ENCODE peak calls at places on chromosome 19, in seven cellular contexts. One of them, this sample, is unnamed.

GRCh38 chr19:35013047-35013819 is 13.1 kb downstream of the GRAMD1A start:
- DNase-seq in colonic mucosa: peak; percentile 78
- DNase-seq in prostate gland: peak; percentile 64
- DNase-seq in PC-9: no peak
- DNase-seq in breast epithelium: peak; percentile 57
- DNase-seq in iPS DF 6.9: no peak
- DNase-seq in right atrium auricular region: peak; percentile 86
- DNase-seq in this sample: no peak

GRCh38 chr19:13014101-13014920 is 19.0 kb downstream of the NFIX start:
- DNase-seq in colonic mucosa: no peak
- DNase-seq in prostate gland: no peak
- DNase-seq in PC-9: no peak
- DNase-seq in breast epithelium: no peak
- DNase-seq in iPS DF 6.9: no peak
- DNase-seq in right atrium auricular region: no peak
- DNase-seq in this sample: no peak

GRCh38 chr19:7159105-7159933 is 89.8 kb downstream of the ZNF557 start:
- DNase-seq in colonic mucosa: no peak
- DNase-seq in prostate gland: no peak
- DNase-seq in PC-9: no peak
- DNase-seq in breast epithelium: no peak
- DNase-seq in iPS DF 6.9: no peak
- DNase-seq in right atrium auricular region: peak; percentile 89
- DNase-seq in this sample: no peak

GRCh38 chr19:48815870-48816501 is 5.2 kb upstream of the BCAT2 start:
- DNase-seq in colonic mucosa: no peak
- DNase-seq in prostate gland: peak; percentile 56
- DNase-seq in PC-9: peak; percentile 54
- DNase-seq in breast epithelium: no peak
- DNase-seq in iPS DF 6.9: no peak
- DNase-seq in right atrium auricular region: no peak
- DNase-seq in this sample: no peak

GRCh38 chr19:4831351-4832340 is at the start of gene TICAM1:
- DNase-seq in colonic mucosa: peak; percentile 87
- DNase-seq in prostate gland: peak; percentile 49
- DNase-seq in PC-9: peak; percentile 38
- DNase-seq in breast epithelium: peak; percentile 48
- DNase-seq in iPS DF 6.9: no peak
- DNase-seq in right atrium auricular region: peak; percentile 72
- DNase-seq in this sample: peak; percentile 62

GRCh38 chr19:3054972-3055740 is 7.1 kb downstream of the TLE5 start:
- DNase-seq in colonic mucosa: no peak
- DNase-seq in prostate gland: peak; percentile 59
- DNase-seq in PC-9: peak; percentile 81
- DNase-seq in breast epithelium: no peak
- DNase-seq in iPS DF 6.9: no peak
- DNase-seq in right atrium auricular region: no peak
- DNase-seq in this sample: peak; percentile 95

GRCh38 chr19:6963937-6964336 is 57.3 kb downstream of the MBD3L2B start:
- DNase-seq in colonic mucosa: no peak
- DNase-seq in prostate gland: no peak
- DNase-seq in PC-9: no peak
- DNase-seq in breast epithelium: no peak
- DNase-seq in iPS DF 6.9: no peak
- DNase-seq in right atrium auricular region: no peak
- DNase-seq in this sample: no peak

GRCh38 chr19:37334179-37335071 is 36.5 kb upstream of the ZNF527 start:
- DNase-seq in colonic mucosa: peak; percentile 92
- DNase-seq in prostate gland: peak; percentile 93
- DNase-seq in PC-9: peak; percentile 68
- DNase-seq in breast epithelium: peak; percentile 89
- DNase-seq in iPS DF 6.9: peak; percentile 93
- DNase-seq in right atrium auricular region: peak; percentile 93
- DNase-seq in this sample: peak; percentile 82

GRCh38 chr19:29006057-29006735 is 206.8 kb downstream of the UQCRFS1 start:
- DNase-seq in colonic mucosa: no peak
- DNase-seq in prostate gland: no peak
- DNase-seq in PC-9: no peak
- DNase-seq in breast epithelium: no peak
- DNase-seq in iPS DF 6.9: no peak
- DNase-seq in right atrium auricular region: no peak
- DNase-seq in this sample: no peak

GRCh38 chr19:43681826-43682225 is 11.9 kb upstream of the PLAUR start:
- DNase-seq in colonic mucosa: no peak
- DNase-seq in prostate gland: no peak
- DNase-seq in PC-9: no peak
- DNase-seq in breast epithelium: no peak
- DNase-seq in iPS DF 6.9: no peak
- DNase-seq in right atrium auricular region: no peak
- DNase-seq in this sample: no peak

GRCh38 chr19:12789098-12789903 is 2.0 kb upstream of the JUNB start:
- DNase-seq in colonic mucosa: peak; percentile 84
- DNase-seq in prostate gland: no peak
- DNase-seq in PC-9: peak; percentile 42
- DNase-seq in breast epithelium: no peak
- DNase-seq in iPS DF 6.9: no peak
- DNase-seq in right atrium auricular region: no peak
- DNase-seq in this sample: peak; percentile 70

GRCh38 chr19:30170081-30170480 is 202.1 kb upstream of the ZNF536 start:
- DNase-seq in colonic mucosa: no peak
- DNase-seq in prostate gland: no peak
- DNase-seq in PC-9: no peak
- DNase-seq in breast epithelium: no peak
- DNase-seq in iPS DF 6.9: no peak
- DNase-seq in right atrium auricular region: no peak
- DNase-seq in this sample: no peak

GRCh38 chr19:38733493-38734175 is 10.6 kb downstream of the CAPN12 start:
- DNase-seq in colonic mucosa: peak; percentile 31
- DNase-seq in prostate gland: no peak
- DNase-seq in PC-9: no peak
- DNase-seq in breast epithelium: peak; percentile 25
- DNase-seq in iPS DF 6.9: no peak
- DNase-seq in right atrium auricular region: no peak
- DNase-seq in this sample: peak; percentile 33

GRCh38 chr19:18761531-18762110 is 29.5 kb downstream of the COMP start:
- DNase-seq in colonic mucosa: no peak
- DNase-seq in prostate gland: no peak
- DNase-seq in PC-9: no peak
- DNase-seq in breast epithelium: no peak
- DNase-seq in iPS DF 6.9: no peak
- DNase-seq in right atrium auricular region: no peak
- DNase-seq in this sample: no peak

GRCh38 chr19:4376991-4377781 is 23.2 kb downstream of the SH3GL1 start:
- DNase-seq in colonic mucosa: no peak
- DNase-seq in prostate gland: no peak
- DNase-seq in PC-9: peak; percentile 93
- DNase-seq in breast epithelium: peak; percentile 75
- DNase-seq in iPS DF 6.9: no peak
- DNase-seq in right atrium auricular region: no peak
- DNase-seq in this sample: no peak

GRCh38 chr19:18440421-18440877 is 2.5 kb upstream of the ISYNA1 start:
- DNase-seq in colonic mucosa: no peak
- DNase-seq in prostate gland: no peak
- DNase-seq in PC-9: no peak
- DNase-seq in breast epithelium: no peak
- DNase-seq in iPS DF 6.9: no peak
- DNase-seq in right atrium auricular region: no peak
- DNase-seq in this sample: no peak

GRCh38 chr19:5436101-5436947 is 18.9 kb upstream of the ZNRF4 start:
- DNase-seq in colonic mucosa: no peak
- DNase-seq in prostate gland: no peak
- DNase-seq in PC-9: no peak
- DNase-seq in breast epithelium: no peak
- DNase-seq in iPS DF 6.9: peak; percentile 67
- DNase-seq in right atrium auricular region: no peak
- DNase-seq in this sample: no peak

GRCh38 chr19:18649371-18650047 is 12.7 kb downstream of the KLHL26 start:
- DNase-seq in colonic mucosa: peak; percentile 53
- DNase-seq in prostate gland: no peak
- DNase-seq in PC-9: no peak
- DNase-seq in breast epithelium: no peak
- DNase-seq in iPS DF 6.9: no peak
- DNase-seq in right atrium auricular region: peak; percentile 83
- DNase-seq in this sample: no peak

GRCh38 chr19:290539-291521 is at the start of gene PLPP2:
- DNase-seq in colonic mucosa: peak; percentile 65
- DNase-seq in prostate gland: peak; percentile 88
- DNase-seq in PC-9: no peak
- DNase-seq in breast epithelium: peak; percentile 94
- DNase-seq in iPS DF 6.9: peak; percentile 80
- DNase-seq in right atrium auricular region: no peak
- DNase-seq in this sample: no peak

GRCh38 chr19:13154911-13155471 is 4.8 kb downstream of the IER2 start:
- DNase-seq in colonic mucosa: peak; percentile 97
- DNase-seq in prostate gland: peak; percentile 91
- DNase-seq in PC-9: peak; percentile 89
- DNase-seq in breast epithelium: peak; percentile 95
- DNase-seq in iPS DF 6.9: no peak
- DNase-seq in right atrium auricular region: peak; percentile 80
- DNase-seq in this sample: no peak

GRCh38 chr19:27881213-27881612 is 1331.7 kb downstream of the UQCRFS1 start:
- DNase-seq in colonic mucosa: no peak
- DNase-seq in prostate gland: no peak
- DNase-seq in PC-9: no peak
- DNase-seq in breast epithelium: no peak
- DNase-seq in iPS DF 6.9: no peak
- DNase-seq in right atrium auricular region: no peak
- DNase-seq in this sample: no peak

GRCh38 chr19:53509443-53509842 is 28.5 kb upstream of the ZNF331 start:
- DNase-seq in colonic mucosa: no peak
- DNase-seq in prostate gland: no peak
- DNase-seq in PC-9: no peak
- DNase-seq in breast epithelium: no peak
- DNase-seq in iPS DF 6.9: no peak
- DNase-seq in right atrium auricular region: no peak
- DNase-seq in this sample: no peak

GRCh38 chr19:38707512-38708114 is 36.7 kb downstream of the CAPN12 start:
- DNase-seq in colonic mucosa: peak; percentile 58
- DNase-seq in prostate gland: peak; percentile 83
- DNase-seq in PC-9: peak; percentile 69
- DNase-seq in breast epithelium: peak; percentile 85
- DNase-seq in iPS DF 6.9: no peak
- DNase-seq in right atrium auricular region: peak; percentile 82
- DNase-seq in this sample: no peak

DNA sequence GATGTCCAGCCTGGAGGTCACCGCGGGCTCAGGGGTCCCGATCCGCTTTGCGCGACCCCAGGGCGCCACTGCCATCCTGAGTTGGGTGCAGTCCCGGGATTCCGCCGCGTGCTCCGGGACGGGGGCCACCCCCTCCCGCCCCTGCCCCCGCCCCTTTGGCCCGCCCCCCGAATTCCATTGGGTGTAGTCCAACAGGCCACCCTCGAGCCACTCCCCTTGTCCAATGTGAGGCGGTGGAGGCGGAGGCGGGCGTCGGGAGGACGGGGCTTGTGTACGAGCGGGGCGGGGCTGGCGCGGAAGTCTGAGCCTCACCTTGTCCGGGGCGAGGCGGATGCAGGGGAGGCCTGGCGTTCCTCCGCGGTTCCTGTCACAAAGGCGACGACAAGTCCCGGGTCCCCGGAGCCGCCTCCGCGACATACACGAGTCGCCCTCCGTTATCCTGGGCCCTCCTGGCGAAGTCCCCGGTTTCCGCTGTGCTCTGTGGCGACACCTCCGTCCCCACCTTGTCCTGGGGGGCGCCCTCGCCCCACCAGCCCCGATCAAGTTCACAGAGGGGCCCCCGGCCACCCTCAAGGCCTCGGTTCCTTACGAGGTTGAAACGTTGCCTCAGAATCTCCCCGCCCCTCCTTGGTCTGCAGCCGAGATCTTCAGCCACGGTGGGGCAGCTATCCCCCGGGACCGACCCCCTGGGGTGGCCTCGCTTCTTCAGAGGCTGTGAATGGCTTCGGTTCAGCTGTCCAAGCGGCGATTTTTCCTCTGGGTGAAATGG is 1.2 kb downstream of the LDLR start:
- DNase-seq in colonic mucosa: peak; percentile 99
- DNase-seq in prostate gland: peak; percentile 99
- DNase-seq in PC-9: peak; percentile 93
- DNase-seq in breast epithelium: peak; percentile 99
- DNase-seq in iPS DF 6.9: peak; percentile 64
- DNase-seq in right atrium auricular region: peak; percentile 99
- DNase-seq in this sample: peak; percentile 76
- H3K4me1 ChIP-seq in colonic mucosa: peaks cover 12% of the 10 kb centered on the region
- H3K4me1 ChIP-seq in prostate gland: peaks cover 7% of the 10 kb centered on the region
- H3K4me1 ChIP-seq in PC-9: peaks cover 69% of the 10 kb centered on the region
- H3K4me1 ChIP-seq in breast epithelium: peaks cover 3% of the 10 kb centered on the region
- H3K4me1 ChIP-seq in iPS DF 6.9: no peaks in the 10 kb centered on the region
- H3K4me1 ChIP-seq in right atrium auricular region: no peaks in the 10 kb centered on the region
- H3K4me1 ChIP-seq in this sample: peaks cover 28% of the 10 kb centered on the region

GRCh38 chr19:42054205-42054604 is 15.8 kb downstream of the GRIK5 start:
- DNase-seq in colonic mucosa: no peak
- DNase-seq in prostate gland: no peak
- DNase-seq in PC-9: no peak
- DNase-seq in breast epithelium: no peak
- DNase-seq in iPS DF 6.9: no peak
- DNase-seq in right atrium auricular region: no peak
- DNase-seq in this sample: no peak
- H3K4me1 ChIP-seq in colonic mucosa: no peaks in the 10 kb centered on the region
- H3K4me1 ChIP-seq in prostate gland: no peaks in the 10 kb centered on the region
- H3K4me1 ChIP-seq in PC-9: peaks cover 35% of the 10 kb centered on the region
- H3K4me1 ChIP-seq in breast epithelium: no peaks in the 10 kb centered on the region
- H3K4me1 ChIP-seq in iPS DF 6.9: no peaks in the 10 kb centered on the region
- H3K4me1 ChIP-seq in right atrium auricular region: no peaks in the 10 kb centered on the region
- H3K4me1 ChIP-seq in this sample: peaks cover 20% of the 10 kb centered on the region

GRCh38 chr19:10768369-10768768 is 50.5 kb downstream of the DNM2 start:
- DNase-seq in colonic mucosa: no peak
- DNase-seq in prostate gland: no peak
- DNase-seq in PC-9: no peak
- DNase-seq in breast epithelium: no peak
- DNase-seq in iPS DF 6.9: no peak
- DNase-seq in right atrium auricular region: no peak
- DNase-seq in this sample: no peak

GRCh38 chr19:10767726-10768125 is 49.8 kb downstream of the DNM2 start:
- DNase-seq in colonic mucosa: no peak
- DNase-seq in prostate gland: no peak
- DNase-seq in PC-9: no peak
- DNase-seq in breast epithelium: no peak
- DNase-seq in iPS DF 6.9: no peak
- DNase-seq in right atrium auricular region: no peak
- DNase-seq in this sample: no peak

GRCh38 chr19:10769533-10770491 is 51.9 kb downstream of the DNM2 start:
- DNase-seq in colonic mucosa: no peak
- DNase-seq in prostate gland: no peak
- DNase-seq in PC-9: no peak
- DNase-seq in breast epithelium: no peak
- DNase-seq in iPS DF 6.9: no peak
- DNase-seq in right atrium auricular region: peak; percentile 79
- DNase-seq in this sample: no peak

GRCh38 chr19:10766681-10767201 is 48.9 kb downstream of the DNM2 start:
- DNase-seq in colonic mucosa: no peak
- DNase-seq in prostate gland: no peak
- DNase-seq in PC-9: no peak
- DNase-seq in breast epithelium: no peak
- DNase-seq in iPS DF 6.9: no peak
- DNase-seq in right atrium auricular region: no peak
- DNase-seq in this sample: no peak

GRCh38 chr19:10768936-10769335 is 51.1 kb downstream of the DNM2 start:
- DNase-seq in colonic mucosa: no peak
- DNase-seq in prostate gland: no peak
- DNase-seq in PC-9: no peak
- DNase-seq in breast epithelium: no peak
- DNase-seq in iPS DF 6.9: no peak
- DNase-seq in right atrium auricular region: no peak
- DNase-seq in this sample: no peak
- H3K4me1 ChIP-seq in colonic mucosa: peaks cover 31% of the 10 kb centered on the region
- H3K4me1 ChIP-seq in prostate gland: peaks cover 13% of the 10 kb centered on the region
- H3K4me1 ChIP-seq in PC-9: peaks cover 25% of the 10 kb centered on the region
- H3K4me1 ChIP-seq in breast epithelium: peaks cover 2% of the 10 kb centered on the region
- H3K4me1 ChIP-seq in iPS DF 6.9: no peaks in the 10 kb centered on the region
- H3K4me1 ChIP-seq in right atrium auricular region: no peaks in the 10 kb centered on the region
- H3K4me1 ChIP-seq in this sample: peaks cover 7% of the 10 kb centered on the region

GRCh38 chr19:55467236-55468053 is 2.9 kb upstream of the C19orf85 start:
- DNase-seq in colonic mucosa: peak; percentile 62
- DNase-seq in prostate gland: peak; percentile 27
- DNase-seq in PC-9: no peak
- DNase-seq in breast epithelium: no peak
- DNase-seq in iPS DF 6.9: no peak
- DNase-seq in right atrium auricular region: peak; percentile 81
- DNase-seq in this sample: peak; percentile 19
- H3K4me1 ChIP-seq in colonic mucosa: no peaks in the 10 kb centered on the region
- H3K4me1 ChIP-seq in prostate gland: no peaks in the 10 kb centered on the region
- H3K4me1 ChIP-seq in PC-9: peaks cover 20% of the 10 kb centered on the region
- H3K4me1 ChIP-seq in breast epithelium: no peaks in the 10 kb centered on the region
- H3K4me1 ChIP-seq in iPS DF 6.9: peaks cover 2% of the 10 kb centered on the region
- H3K4me1 ChIP-seq in right atrium auricular region: no peaks in the 10 kb centered on the region
- H3K4me1 ChIP-seq in this sample: peaks cover 5% of the 10 kb centered on the region